ENCODE peak calls at places on chromosomes 4 and X, in ten cellular contexts. X is K562, L is fibroblast of mammary gland, A is ecto neural progenitor cell, P is RPMI7951, J is fibroblast of the aortic adventitia, T is DND-41, N is MG63, S is T-helper 1 cell, B is immature natural killer cell. W is an unnamed sample.

GRCh38 chrX:48806088-48806487 is 4.2 kb downstream of the HDAC6 start:
- DNase-seq in X (peak), L (no peak), A (no peak), P (no peak), J (no peak), T (no peak), N (no peak), S (no peak), B (no peak), W (no peak)

GRCh38 chr4:72076562-72076961 is 44.8 kb downstream of the NPFFR2 start:
- DNase-seq in X (no peak), L (peak), A (no peak), P (no peak), J (peak), T (no peak), N (no peak), S (no peak), B (no peak), W (no peak)

GRCh38 chrX:4963432-4963831 is 1250.0 kb upstream of the PRKX start:
- DNase-seq in X (no peak), L (no peak), A (no peak), P (no peak), J (no peak), T (no peak), N (no peak), S (no peak), B (no peak), W (no peak)

GRCh38 chrX:101210630-101211029 is 9.0 kb upstream of the DRP2 start:
- DNase-seq in X (no peak), L (no peak), A (no peak), P (no peak), J (no peak), T (no peak), N (no peak), S (no peak), B (no peak), W (no peak)

GRCh38 chrX:100264200-100264599 is 145.9 kb downstream of the PCDH19 start:
- DNase-seq in X (no peak), L (no peak), A (no peak), P (no peak), J (no peak), T (no peak), N (no peak), S (peak), B (no peak), W (no peak)

GRCh38 chr4:40193018-40193571 is 3.7 kb upstream of the RHOH start:
- DNase-seq in X (peak), L (no peak), A (no peak), P (no peak), J (no peak), T (peak), N (no peak), S (peak), B (no peak), W (no peak)

GRCh38 chrX:21658152-21658737 is at the start of gene KLHL34:
- DNase-seq in X (no peak), L (no peak), A (no peak), P (no peak), J (no peak), T (no peak), N (no peak), S (no peak), B (no peak), W (no peak)

GRCh38 chrX:129690435-129690834 is 35.7 kb upstream of the APLN start:
- DNase-seq in X (no peak), L (peak), A (no peak), P (no peak), J (peak), T (no peak), N (no peak), S (no peak), B (no peak), W (no peak)

GRCh38 chr4:88527787-88528186 is 4.2 kb upstream of the PYURF start:
- DNase-seq in X (no peak), L (no peak), A (no peak), P (no peak), J (no peak), T (no peak), N (no peak), S (no peak), B (no peak), W (no peak)

GRCh38 chrX:11648705-11649519 is 16.8 kb downstream of the ARHGAP6 start:
- DNase-seq in X (no peak), L (peak), A (no peak), P (no peak), J (no peak), T (no peak), N (no peak), S (no peak), B (no peak), W (no peak)

GRCh38 chrX:153782871-153783270 is 2.0 kb downstream of the SRPK3 start:
- DNase-seq in X (no peak), L (no peak), A (no peak), P (no peak), J (no peak), T (no peak), N (no peak), S (no peak), B (no peak), W (no peak)

GRCh38 chrX:40077176-40077575 is 20.6 kb downstream of the BCOR start:
- DNase-seq in X (no peak), L (no peak), A (no peak), P (no peak), J (no peak), T (no peak), N (no peak), S (no peak), B (no peak), W (no peak)

GRCh38 chr4:185792384-185793146 is 19.4 kb downstream of the SORBS2 start:
- DNase-seq in X (no peak), L (peak), A (no peak), P (peak), J (peak), T (no peak), N (peak), S (no peak), B (no peak), W (no peak)

W was measured in HT-29.